ENCODE peak calls at places on chromosomes 2 and 18, in ten cellular contexts. One of them, this sample, is unnamed.

GRCh38 chr2:177753682-177754475 is 318.7 kb downstream of the PDE11A start:
- DNase-seq in activated T-cell treated with anti-CD3 and anti-CD28 coated beads, Interleukin-2, amount 50 U/mL, for 72 hours: no peak
- DNase-seq in 8988T: no peak
- DNase-seq in T-cell: no peak
- DNase-seq in AG09309: peak; percentile 45
- DNase-seq in D721Med: no peak
- DNase-seq in GM03348: peak; percentile 66
- DNase-seq in dorsolateral prefrontal cortex: peak; percentile 65
- DNase-seq in activated CD8-positive, alpha-beta memory T cell treated with anti-CD3 and anti-CD28 coated beads for 24 hours: no peak
- DNase-seq in NCI-H2081: peak; percentile 53
- DNase-seq in this sample: no peak

GRCh38 chr2:141554810-141555209 is 576.0 kb downstream of the LRP1B start:
- DNase-seq in T-cell: no peak
- DNase-seq in dorsolateral prefrontal cortex: no peak
- DNase-seq in GM03348: no peak
- DNase-seq in NCI-H2081: peak; percentile 32
- DNase-seq in 8988T: no peak
- DNase-seq in activated T-cell treated with anti-CD3 and anti-CD28 coated beads, Interleukin-2, amount 50 U/mL, for 72 hours: no peak
- DNase-seq in activated CD8-positive, alpha-beta memory T cell treated with anti-CD3 and anti-CD28 coated beads for 24 hours: no peak
- DNase-seq in D721Med: no peak
- DNase-seq in AG09309: no peak
- DNase-seq in this sample: peak; percentile 1

GRCh38 chr2:133077259-133077822 is 407.3 kb upstream of the LYPD1 start:
- DNase-seq in T-cell: no peak
- DNase-seq in 8988T: no peak
- DNase-seq in D721Med: no peak
- DNase-seq in AG09309: no peak
- DNase-seq in activated T-cell treated with anti-CD3 and anti-CD28 coated beads, Interleukin-2, amount 50 U/mL, for 72 hours: no peak
- DNase-seq in activated CD8-positive, alpha-beta memory T cell treated with anti-CD3 and anti-CD28 coated beads for 24 hours: no peak
- DNase-seq in NCI-H2081: no peak
- DNase-seq in GM03348: peak; percentile 17
- DNase-seq in dorsolateral prefrontal cortex: no peak
- DNase-seq in this sample: no peak

GRCh38 chr2:43073373-43073772 is 153.0 kb downstream of the ZFP36L2 start:
- DNase-seq in activated T-cell treated with anti-CD3 and anti-CD28 coated beads, Interleukin-2, amount 50 U/mL, for 72 hours: no peak
- DNase-seq in NCI-H2081: no peak
- DNase-seq in GM03348: peak; percentile 42
- DNase-seq in D721Med: no peak
- DNase-seq in AG09309: no peak
- DNase-seq in activated CD8-positive, alpha-beta memory T cell treated with anti-CD3 and anti-CD28 coated beads for 24 hours: no peak
- DNase-seq in 8988T: no peak
- DNase-seq in T-cell: no peak
- DNase-seq in dorsolateral prefrontal cortex: no peak
- DNase-seq in this sample: no peak

GRCh38 chr2:1643220-1643619 is 101.1 kb downstream of the PXDN start:
- DNase-seq in NCI-H2081: no peak
- DNase-seq in 8988T: no peak
- DNase-seq in activated T-cell treated with anti-CD3 and anti-CD28 coated beads, Interleukin-2, amount 50 U/mL, for 72 hours: no peak
- DNase-seq in D721Med: no peak
- DNase-seq in GM03348: no peak
- DNase-seq in AG09309: no peak
- DNase-seq in dorsolateral prefrontal cortex: no peak
- DNase-seq in activated CD8-positive, alpha-beta memory T cell treated with anti-CD3 and anti-CD28 coated beads for 24 hours: no peak
- DNase-seq in T-cell: no peak
- DNase-seq in this sample: no peak

GRCh38 chr2:8570637-8571036 is 111.2 kb upstream of the ID2 start:
- DNase-seq in T-cell: no peak
- DNase-seq in GM03348: no peak
- DNase-seq in activated CD8-positive, alpha-beta memory T cell treated with anti-CD3 and anti-CD28 coated beads for 24 hours: no peak
- DNase-seq in D721Med: no peak
- DNase-seq in activated T-cell treated with anti-CD3 and anti-CD28 coated beads, Interleukin-2, amount 50 U/mL, for 72 hours: no peak
- DNase-seq in 8988T: no peak
- DNase-seq in AG09309: no peak
- DNase-seq in NCI-H2081: no peak
- DNase-seq in dorsolateral prefrontal cortex: no peak
- DNase-seq in this sample: no peak

GRCh38 chr18:75854174-75854573 is 426.7 kb upstream of the SMIM21 start:
- DNase-seq in 8988T: no peak
- DNase-seq in D721Med: no peak
- DNase-seq in GM03348: no peak
- DNase-seq in dorsolateral prefrontal cortex: no peak
- DNase-seq in AG09309: no peak
- DNase-seq in NCI-H2081: no peak
- DNase-seq in activated T-cell treated with anti-CD3 and anti-CD28 coated beads, Interleukin-2, amount 50 U/mL, for 72 hours: peak; percentile 6
- DNase-seq in activated CD8-positive, alpha-beta memory T cell treated with anti-CD3 and anti-CD28 coated beads for 24 hours: no peak
- DNase-seq in T-cell: no peak
- DNase-seq in this sample: no peak

GRCh38 chr2:136411946-136412345 is 294.0 kb upstream of the CXCR4 start:
- DNase-seq in activated T-cell treated with anti-CD3 and anti-CD28 coated beads, Interleukin-2, amount 50 U/mL, for 72 hours: no peak
- DNase-seq in dorsolateral prefrontal cortex: no peak
- DNase-seq in GM03348: no peak
- DNase-seq in D721Med: no peak
- DNase-seq in 8988T: no peak
- DNase-seq in AG09309: no peak
- DNase-seq in activated CD8-positive, alpha-beta memory T cell treated with anti-CD3 and anti-CD28 coated beads for 24 hours: no peak
- DNase-seq in NCI-H2081: no peak
- DNase-seq in T-cell: no peak
- DNase-seq in this sample: no peak

GRCh38 chr2:3432693-3433338 is 53.3 kb downstream of the TRAPPC12 start:
- DNase-seq in D721Med: no peak
- DNase-seq in dorsolateral prefrontal cortex: no peak
- DNase-seq in T-cell: no peak
- DNase-seq in GM03348: no peak
- DNase-seq in activated CD8-positive, alpha-beta memory T cell treated with anti-CD3 and anti-CD28 coated beads for 24 hours: no peak
- DNase-seq in activated T-cell treated with anti-CD3 and anti-CD28 coated beads, Interleukin-2, amount 50 U/mL, for 72 hours: no peak
- DNase-seq in AG09309: no peak
- DNase-seq in NCI-H2081: no peak
- DNase-seq in 8988T: no peak
- DNase-seq in this sample: no peak

GRCh38 chr2:25062461-25062860 is 20.6 kb downstream of the EFR3B start:
- DNase-seq in activated CD8-positive, alpha-beta memory T cell treated with anti-CD3 and anti-CD28 coated beads for 24 hours: no peak
- DNase-seq in AG09309: no peak
- DNase-seq in dorsolateral prefrontal cortex: peak; percentile 95
- DNase-seq in D721Med: no peak
- DNase-seq in 8988T: no peak
- DNase-seq in activated T-cell treated with anti-CD3 and anti-CD28 coated beads, Interleukin-2, amount 50 U/mL, for 72 hours: no peak
- DNase-seq in NCI-H2081: no peak
- DNase-seq in T-cell: no peak
- DNase-seq in GM03348: no peak
- DNase-seq in this sample: no peak